ENCODE peak calls at places on chromosomes 7 and 10, in eight cellular contexts. I is fibroblast of lung, O is IMR-90, H is kidney, E is endodermal cell, P is adipocyte, V is neural progenitor cell, X is GM23248. U is an unnamed sample.

GRCh38 chr10:119616879-119617580 is 20.3 kb upstream of the TIAL1 start:
- DNase-seq in V (no peak), E (peak; percentile 72), P (no peak), O (no peak), I (peak; percentile 45), H (no peak), X (peak; percentile 62), U (no peak)

GRCh38 chr7:30771859-30772429 is 727 bp downstream of the MINDY4 start:
- DNase-seq in H (no peak), O (no peak), E (peak; percentile 53), V (peak; percentile 19), X (peak; percentile 43), P (no peak), I (no peak), U (peak; percentile 50)

GRCh38 chr7:78562191-78562590 is 763.6 kb downstream of the PHTF2 start:
- DNase-seq in O (peak; percentile 50), P (no peak), I (peak; percentile 9), E (no peak), X (peak; percentile 4), H (no peak), V (no peak), U (no peak)

GRCh38 chr7:17497549-17498193 is 199.2 kb downstream of the AHR start:
- DNase-seq in P (no peak), I (no peak), O (no peak), H (no peak), E (peak; percentile 39), V (no peak), X (no peak), U (no peak)

GRCh38 chr10:3215336-3215860 is 42.8 kb upstream of the PITRM1 start:
- DNase-seq in P (no peak), V (no peak), X (no peak), E (no peak), H (no peak), I (no peak), O (no peak), U (no peak)

GRCh38 chr10:31526681-31527080 is 207.7 kb downstream of the ZEB1 start:
- DNase-seq in E (no peak), V (no peak), I (no peak), P (no peak), X (peak; percentile 26), O (peak; percentile 27), H (no peak), U (no peak)

GRCh38 chr10:47230957-47231356 is 69.0 kb upstream of the GDF10 start:
- DNase-seq in V (no peak), O (no peak), H (no peak), I (no peak), E (no peak), P (no peak), X (no peak), U (no peak)

GRCh38 chr7:41207141-41207540 is 495.7 kb downstream of the INHBA start:
- DNase-seq in V (peak; percentile 18), P (no peak), H (no peak), X (no peak), E (peak; percentile 67), I (no peak), O (no peak), U (no peak)

GRCh38 chr7:44647981-44648714 is 41.7 kb downstream of the OGDH start:
- DNase-seq in I (no peak), H (no peak), V (no peak), P (no peak), O (no peak), X (no peak), E (peak; percentile 31), U (no peak)

GRCh38 chr10:52923520-52923919 is 150.9 kb upstream of the MBL2 start:
- DNase-seq in H (no peak), E (peak; percentile 64), O (no peak), P (no peak), X (no peak), V (no peak), I (no peak), U (no peak)

GRCh38 chr10:73932625-73933112 is 21.7 kb downstream of the PLAU start:
- DNase-seq in E (no peak), V (no peak), O (no peak), P (no peak), I (no peak), X (no peak), H (no peak), U (no peak)

GRCh38 chr7:123865517-123866117 is 20.6 kb downstream of the HYAL4 start:
- DNase-seq in H (no peak), V (peak; percentile 58), I (peak; percentile 79), O (peak; percentile 67), X (peak; percentile 66), P (peak; percentile 85), E (peak; percentile 72), U (peak; percentile 83)

GRCh38 chr10:36888925-36889573 is 236.3 kb upstream of the ANKRD30A start:
- DNase-seq in E (peak; percentile 84), X (peak; percentile 24), P (peak; percentile 19), O (peak; percentile 3), I (peak; percentile 3), H (no peak), V (peak; percentile 65), U (peak; percentile 87)

GRCh38 chr7:12199363-12199762 is 11.7 kb upstream of the TMEM106B start:
- DNase-seq in X (no peak), I (no peak), V (no peak), P (peak; percentile 53), H (no peak), E (no peak), O (peak; percentile 14), U (no peak)

GRCh38 chr7:17046666-17047065 is 164.9 kb upstream of the AGR3 start:
- DNase-seq in I (peak; percentile 70), E (no peak), O (no peak), X (peak; percentile 34), P (no peak), V (no peak), H (no peak), U (no peak)

GRCh38 chr7:50868426-50869100 is 85.9 kb upstream of the GRB10 start:
- DNase-seq in E (no peak), I (no peak), V (no peak), P (peak; percentile 30), O (peak; percentile 15), X (peak; percentile 34), H (no peak), U (no peak)

GRCh38 chr7:51847461-51848134 is 531.0 kb upstream of the COBL start:
- DNase-seq in V (peak; percentile 65), O (no peak), I (no peak), P (no peak), X (no peak), E (peak; percentile 71), H (no peak), U (no peak)

GRCh38 chr10:90245623-90246022 is 544.2 kb downstream of the KIF20B start:
- DNase-seq in E (no peak), I (no peak), P (no peak), H (no peak), O (no peak), X (no peak), V (no peak), U (no peak)

GRCh38 chr7:4201566-4201965 is 480.5 kb upstream of the FOXK1 start:
- DNase-seq in H (peak; percentile 33), X (no peak), O (no peak), I (no peak), P (no peak), V (no peak), E (no peak), U (no peak)

GRCh38 chr7:4202154-4202553 is 479.9 kb upstream of the FOXK1 start:
- DNase-seq in X (no peak), H (peak; percentile 41), P (no peak), O (no peak), V (no peak), E (no peak), I (no peak), U (no peak)

GRCh38 chr7:4204530-4205165 is 477.4 kb upstream of the FOXK1 start:
- DNase-seq in P (no peak), I (peak; percentile 2), X (no peak), E (peak; percentile 87), H (peak; percentile 74), O (no peak), V (peak; percentile 68), U (no peak)

GRCh38 chr7:4203786-4204185 is 478.3 kb upstream of the FOXK1 start:
- DNase-seq in E (no peak), H (peak; percentile 54), P (no peak), I (no peak), X (no peak), V (no peak), O (no peak), U (no peak)

GRCh38 chr7:4202954-4203353 is 479.1 kb upstream of the FOXK1 start:
- DNase-seq in E (peak; percentile 56), I (no peak), X (no peak), O (no peak), H (peak; percentile 53), P (no peak), V (no peak), U (no peak)
- H3K9ac ChIP-seq in E (no peak overlapping the region), I (no peak overlapping the region), X (no peak overlapping the region), O (no peak overlapping the region), H (no peak overlapping the region), P (no peak overlapping the region), V (no peak overlapping the region), U (no peak overlapping the region)

GRCh38 chr10:124063736-124064135 is 29.7 kb downstream of the CHST15 start:
- DNase-seq in O (peak; percentile 5), I (peak; percentile 77), X (peak; percentile 44), E (no peak), H (no peak), P (peak; percentile 85), V (no peak), U (no peak)
- H3K9ac ChIP-seq in O (no peak overlapping the region), I (no peak overlapping the region), X (no peak overlapping the region), E (no peak overlapping the region), H (no peak overlapping the region), P (peak overlapping the region; percentile 49), V (no peak overlapping the region), U (no peak overlapping the region)

DNA sequence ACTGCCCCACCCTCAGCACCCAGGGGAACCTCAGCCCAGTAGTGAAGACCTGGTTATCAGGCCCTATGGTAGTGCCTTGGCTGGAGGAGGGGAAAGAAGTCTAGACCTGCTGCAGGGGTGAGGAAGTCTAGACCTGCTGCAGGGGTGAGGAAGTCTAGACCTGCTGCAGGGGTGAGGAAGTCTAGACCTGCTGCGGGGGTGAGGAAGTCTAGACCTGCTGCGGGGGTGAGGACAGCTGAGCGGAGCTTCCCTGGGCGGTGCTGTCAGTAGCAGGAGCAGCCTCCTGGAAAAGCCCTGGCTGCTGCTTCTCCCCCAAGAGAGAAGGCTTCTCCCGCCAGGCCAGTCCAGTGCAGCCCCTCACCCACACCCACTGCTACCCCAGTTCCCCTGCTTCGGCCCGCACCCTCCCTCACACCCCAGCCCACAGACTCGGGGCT is 6.3 kb downstream of the NOS3 start:
- DNase-seq in E (no peak), H (peak; percentile 66), I (no peak), X (no peak), P (no peak), O (no peak), V (no peak), U (no peak)
- H3K9ac ChIP-seq in E (no peak overlapping the region), H (no peak overlapping the region), I (no peak overlapping the region), X (no peak overlapping the region), P (no peak overlapping the region), O (no peak overlapping the region), V (no peak overlapping the region), U (no peak overlapping the region)

DNA sequence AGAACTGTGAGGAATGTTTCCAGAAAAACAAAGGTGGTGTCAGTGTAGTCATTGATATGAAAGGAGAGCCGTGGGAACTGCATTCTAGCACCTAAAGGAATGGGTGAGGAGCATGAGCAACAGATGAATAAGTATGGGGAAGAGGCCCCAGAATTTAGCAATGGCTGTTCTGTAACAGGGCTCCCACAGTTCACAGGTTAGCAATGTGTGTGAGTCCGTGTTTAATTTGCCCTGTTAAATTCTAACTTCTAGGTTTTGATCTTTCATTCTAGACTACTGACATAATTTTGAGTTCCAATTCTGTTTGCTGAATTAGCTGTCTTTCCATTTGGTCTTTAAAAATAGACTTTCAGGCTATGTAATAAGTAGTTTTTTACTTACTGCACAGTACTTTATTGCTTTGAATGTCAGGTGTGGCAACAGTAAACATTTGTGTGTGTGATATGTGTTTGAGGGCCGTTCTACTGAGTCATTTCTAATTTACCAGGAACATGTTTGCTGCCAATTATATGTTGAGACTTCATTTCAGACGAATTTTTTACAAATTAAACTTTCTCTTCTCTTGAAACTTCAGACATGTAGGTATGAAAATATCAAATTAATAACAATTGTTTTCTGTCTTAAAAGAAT is 8.8 kb downstream of the STK17A start:
- DNase-seq in O (peak; percentile 29), X (peak; percentile 73), I (no peak), H (no peak), P (peak; percentile 31), E (no peak), V (no peak), U (no peak)
- H3K9ac ChIP-seq in O (no peak overlapping the region), X (peak overlapping the region; percentile 23), I (no peak overlapping the region), H (no peak overlapping the region), P (no peak overlapping the region), E (no peak overlapping the region), V (no peak overlapping the region), U (no peak overlapping the region)